ENCODE peak calls at places on chromosome 14, in four cellular contexts. S is GM12891, P is SK-N-SH, Y is GM12878. G is an unnamed sample.

GRCh38 chr14:65927871-65928270 is 515.3 kb downstream of the FUT8 start:
- DNase-seq in S (no peak), P (no peak), Y (no peak), G (no peak)

GRCh38 chr14:90381999-90382451 is 14.8 kb upstream of the CALM1 start:
- DNase-seq in P (peak; percentile 26), Y (no peak), S (no peak), G (no peak)

GRCh38 chr14:54803396-54803795 is 99.2 kb downstream of the GCH1 start:
- DNase-seq in Y (no peak), S (no peak), P (no peak), G (no peak)

GRCh38 chr14:73489481-73490175 is 1.1 kb upstream of the RIOX1 start:
- DNase-seq in P (no peak), Y (no peak), S (no peak), G (no peak)

GRCh38 chr14:63905370-63905769 is 52.6 kb downstream of the SYNE2 start:
- DNase-seq in Y (no peak), P (no peak), S (no peak), G (no peak)

GRCh38 chr14:100864960-100865681 is 38.4 kb downstream of the RTL1 start:
- DNase-seq in S (no peak), P (no peak), Y (no peak), G (no peak)

GRCh38 chr14:76655331-76655730 is 105.9 kb upstream of the VASH1 start:
- DNase-seq in S (no peak), Y (no peak), P (no peak), G (no peak)

GRCh38 chr14:89422181-89422951 is 5.3 kb upstream of the FOXN3 start:
- DNase-seq in P (no peak), Y (no peak), S (no peak), G (no peak)

GRCh38 chr14:55519473-55520080 is 60.4 kb upstream of the KTN1 start:
- DNase-seq in S (no peak), P (no peak), Y (no peak), G (no peak)

GRCh38 chr14:44898547-44898946 is 63.2 kb downstream of the KLHL28 start:
- DNase-seq in P (no peak), Y (no peak), S (no peak), G (no peak)

GRCh38 chr14:35121026-35121886 is 534 bp downstream of the PPP2R3C start:
- DNase-seq in S (no peak), Y (no peak), P (no peak), G (no peak)

GRCh38 chr14:59698793-59699192 is 122.2 kb upstream of the CCDC175 start:
- DNase-seq in S (no peak), P (no peak), Y (no peak), G (no peak)

GRCh38 chr14:35336171-35337073 is 44.2 kb downstream of the PSMA6 start:
- DNase-seq in S (no peak), Y (no peak), P (peak; percentile 42), G (no peak)

GRCh38 chr14:59215353-59215752 is 26.9 kb downstream of the DAAM1 start:
- DNase-seq in S (no peak), P (no peak), Y (no peak), G (no peak)

GRCh38 chr14:101774006-101774755 is 12.7 kb downstream of the PPP2R5C start:
- DNase-seq in P (no peak), S (no peak), Y (no peak), G (no peak)

GRCh38 chr14:67162390-67162789 is 26.9 kb upstream of the GARIN2 start:
- DNase-seq in Y (no peak), S (no peak), P (no peak), G (no peak)

GRCh38 chr14:77620222-77620865 is 3.9 kb upstream of the SPTLC2 start:
- DNase-seq in S (no peak), Y (no peak), P (no peak), G (no peak)

GRCh38 chr14:32350020-32350419 is 20.9 kb downstream of the AKAP6 start:
- DNase-seq in P (no peak), Y (peak; percentile 17), S (peak; percentile 10), G (no peak)

GRCh38 chr14:54040851-54041250 is 84.2 kb upstream of the BMP4 start:
- DNase-seq in Y (no peak), S (no peak), P (no peak), G (no peak)

GRCh38 chr14:69268763-69269162 is 8.8 kb downstream of the GALNT16 start:
- DNase-seq in P (no peak), S (no peak), Y (no peak), G (no peak)

GRCh38 chr14:95872777-95873176 is 3.9 kb upstream of the TUNAR start:
- DNase-seq in S (no peak), P (no peak), Y (no peak), G (no peak)

GRCh38 chr14:59576332-59577294 is at the start of gene CCDC175:
- DNase-seq in Y (peak; percentile 7), P (peak; percentile 89), S (peak; percentile 76), G (peak; percentile 66)

GRCh38 chr14:61460853-61461611 is 139.7 kb downstream of the PRKCH start:
- DNase-seq in Y (no peak), S (no peak), P (no peak), G (no peak)

GRCh38 chr14:95871531-95871930 is 5.1 kb upstream of the TUNAR start:
- DNase-seq in P (no peak), S (no peak), Y (no peak), G (no peak)

GRCh38 chr14:51738754-51739153 is 87.0 kb downstream of the FRMD6 start:
- DNase-seq in P (no peak), S (peak; percentile 13), Y (no peak), G (peak; percentile 13)

GRCh38 chr14:68208218-68208617 is 388.6 kb downstream of the RAD51B start:
- DNase-seq in P (no peak), Y (no peak), S (no peak), G (no peak)

GRCh38 chr14:69943084-69943797 is 64.0 kb downstream of the SMOC1 start:
- DNase-seq in S (no peak), P (peak; percentile 78), Y (no peak), G (no peak)

GRCh38 chr14:100671386-100671901 is 55.2 kb upstream of the DLK1 start:
- DNase-seq in Y (no peak), S (no peak), P (no peak), G (no peak)

GRCh38 chr14:60922050-60922449 is 58.8 kb downstream of the TRMT5 start:
- DNase-seq in Y (no peak), P (peak; percentile 7), S (no peak), G (no peak)

GRCh38 chr14:30266290-30266689 is 292.7 kb upstream of the G2E3 start:
- DNase-seq in S (no peak), Y (no peak), P (no peak), G (no peak)

GRCh38 chr14:68741839-68742470 is 50.9 kb downstream of the ZFP36L1 start:
- DNase-seq in P (no peak), Y (peak; percentile 93), S (peak; percentile 57), G (peak; percentile 57)

GRCh38 chr14:78530078-78530477 is 359.9 kb downstream of the NRXN3 start:
- DNase-seq in Y (no peak), S (no peak), P (no peak), G (no peak)

DNA sequence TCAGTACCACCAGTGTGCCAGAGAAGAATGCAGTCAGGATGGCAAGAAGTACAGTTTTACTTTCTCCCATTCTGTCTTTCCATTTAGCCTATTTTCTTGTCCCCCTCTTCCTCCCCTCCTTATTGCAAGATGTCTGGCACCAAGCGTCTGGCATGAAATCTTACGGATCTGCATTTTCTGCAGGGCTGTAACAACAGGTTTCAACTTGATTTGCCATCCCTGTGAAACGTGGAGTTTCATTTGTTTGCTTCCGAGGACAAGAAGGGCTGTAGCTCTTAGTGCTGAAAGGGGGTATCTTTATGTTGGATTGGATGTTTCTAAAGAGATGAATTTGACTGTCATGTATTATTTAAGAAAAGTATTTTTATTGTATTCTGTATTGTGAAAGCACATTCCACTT is 1110.6 kb downstream of the BCL11B start:
- DNase-seq in S (no peak), Y (no peak), P (no peak), G (no peak)
- TF ChIP-seq POLR2AphosphoS5 in S (no peak), Y (no peak), P (no peak), G (no peak)

GRCh38 chr14:33611405-33612183 is 339.3 kb downstream of the EGLN3 start:
- DNase-seq in P (no peak), Y (no peak), S (no peak), G (no peak)

GRCh38 chr14:33618361-33619095 is 332.3 kb downstream of the EGLN3 start:
- DNase-seq in P (no peak), Y (no peak), S (no peak), G (no peak)

GRCh38 chr14:33612184-33612479 is 338.7 kb downstream of the EGLN3 start:
- DNase-seq in Y (no peak), S (no peak), P (no peak), G (no peak)

DNA sequence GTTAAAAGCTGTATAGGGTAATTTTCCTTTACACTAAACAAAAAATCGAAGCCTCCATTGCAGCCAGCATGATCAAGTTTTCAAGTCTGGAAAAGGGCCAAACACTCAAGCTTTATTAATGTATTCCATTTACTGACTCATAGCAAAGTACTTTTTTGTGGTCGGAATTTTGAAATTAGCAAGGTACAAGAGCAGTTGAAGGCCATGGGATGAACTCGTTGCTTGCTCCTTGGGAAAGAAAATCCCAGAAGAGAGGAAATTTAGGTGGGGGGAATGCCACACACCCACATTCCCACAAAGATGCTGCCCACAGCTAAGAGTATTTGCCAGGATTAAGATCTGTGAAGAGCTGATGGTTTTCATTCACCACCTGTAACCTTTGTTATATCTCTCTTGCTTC is 333.7 kb downstream of the EGLN3 start:
- DNase-seq in P (no peak), Y (no peak), S (no peak), G (no peak)
- TF ChIP-seq TAF1 in P (no peak), Y (no peak), S (no peak), G (no peak)

DNA sequence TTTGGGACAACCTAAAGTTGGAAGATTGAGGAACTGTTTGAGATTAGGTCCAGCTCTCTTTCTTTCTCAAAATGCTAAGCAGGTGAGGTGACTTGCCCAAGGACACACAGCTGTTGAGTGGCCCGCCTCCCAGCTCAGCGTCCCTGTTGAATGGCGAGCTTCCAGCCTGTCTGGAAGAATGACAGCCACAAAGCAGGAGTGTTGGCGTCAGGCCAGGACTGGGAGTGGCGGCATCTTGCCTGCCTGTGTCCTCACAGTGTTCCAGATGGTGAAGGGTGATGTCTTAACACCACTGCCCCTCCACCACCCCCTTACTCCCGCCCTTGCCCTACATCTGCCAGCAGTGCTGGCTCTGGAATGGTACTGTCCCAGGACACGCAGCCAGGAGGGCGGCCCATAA is 4.4 kb upstream of the CEBPE start:
- DNase-seq in P (peak; percentile 57), S (no peak), Y (no peak), G (no peak)
- TF ChIP-seq POLR2AphosphoS5 in P (no peak), S (no peak), Y (no peak), G (no peak)

GRCh38 chr14:71362920-71363584 is 455.8 kb downstream of the PCNX1 start:
- DNase-seq in Y (peak; percentile 53), P (no peak), S (no peak), G (no peak)

GRCh38 chr14:71361874-71362273 is 454.6 kb downstream of the PCNX1 start:
- DNase-seq in Y (no peak), P (no peak), S (no peak), G (no peak)

GRCh38 chr14:71363961-71364360 is 456.7 kb downstream of the PCNX1 start:
- DNase-seq in Y (no peak), P (no peak), S (no peak), G (no peak)

GRCh38 chr14:71361335-71361734 is 454.1 kb downstream of the PCNX1 start:
- DNase-seq in S (no peak), Y (no peak), P (no peak), G (no peak)

DNA sequence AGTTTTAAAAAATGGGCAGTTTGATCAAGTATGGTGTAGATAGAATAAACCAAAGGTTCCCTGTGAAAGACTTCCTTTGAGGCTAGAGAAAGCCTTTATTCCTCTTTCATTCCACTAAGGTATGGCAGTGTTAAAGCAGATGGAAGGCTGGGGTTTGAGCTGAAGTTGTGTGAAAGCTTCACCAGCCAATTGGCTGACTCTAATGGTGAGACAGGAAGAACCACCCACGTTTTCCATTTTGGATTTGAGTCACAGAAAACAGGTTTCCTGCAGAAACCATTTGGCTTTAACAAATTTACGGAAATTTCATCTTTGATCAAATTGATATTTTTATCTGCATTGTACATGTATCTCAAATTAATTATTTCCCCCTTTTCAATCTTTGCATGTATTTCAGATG is 455.0 kb downstream of the PCNX1 start:
- DNase-seq in S (no peak), Y (no peak), P (no peak), G (no peak)
- TF ChIP-seq TAF1 in S (no peak), Y (no peak), P (no peak), G (no peak)